ENCODE peak calls at places on chromosome X, in four cellular contexts. J is GM12878, G is H1, B is HCT116. M is an unnamed sample.

GRCh38 chrX:68676340-68676739 is 28.9 kb downstream of the STARD8 start:
- DNase-seq in J (no peak), G (no peak), B (no peak), M (no peak)

GRCh38 chrX:39242187-39242586 is 440.9 kb downstream of the MID1IP1 start:
- DNase-seq in J (no peak), G (no peak), B (peak), M (peak)

GRCh38 chrX:15566244-15566643 is 34.5 kb downstream of the ACE2 start:
- DNase-seq in J (no peak), G (no peak), B (no peak), M (no peak)

GRCh38 chrX:10597871-10598270 is 22.5 kb downstream of the MID1 start:
- DNase-seq in J (no peak), G (no peak), B (no peak), M (no peak)

GRCh38 chrX:68599256-68600152 is 48.0 kb upstream of the STARD8 start:
- DNase-seq in J (no peak), G (peak), B (no peak), M (no peak)

GRCh38 chrX:153909024-153909979 is 4.8 kb downstream of the AVPR2 start:
- DNase-seq in J (no peak), G (no peak), B (no peak), M (no peak)

GRCh38 chrX:87636533-87636932 is 118.9 kb downstream of the KLHL4 start:
- DNase-seq in J (no peak), G (no peak), B (no peak), M (no peak)

GRCh38 chrX:109632906-109633504 is 8.0 kb upstream of the KCNE5 start:
- DNase-seq in J (no peak), G (no peak), B (no peak), M (peak)

GRCh38 chrX:11768039-11768438 is 10.0 kb downstream of the MSL3 start:
- DNase-seq in J (no peak), G (no peak), B (no peak), M (no peak)

GRCh38 chrX:105823092-105823454 is 734 bp downstream of the NRK start:
- DNase-seq in J (no peak), G (no peak), B (no peak), M (no peak)

GRCh38 chrX:117743469-117744251 is 372.9 kb downstream of the KLHL13 start:
- DNase-seq in J (no peak), G (no peak), B (no peak), M (peak)

GRCh38 chrX:72367524-72367923 is 61.8 kb upstream of the CITED1 start:
- DNase-seq in J (no peak), G (no peak), B (no peak), M (no peak)

GRCh38 chrX:148501121-148502066 is 977 bp downstream of the AFF2 start:
- DNase-seq in J (no peak), G (peak), B (no peak), M (no peak)

GRCh38 chrX:13029831-13030771 is 14.3 kb downstream of the FAM9C start:
- DNase-seq in J (no peak), G (no peak), B (no peak), M (peak)

GRCh38 chrX:143571521-143571920 is 54.2 kb upstream of the SPANXN3 start:
- DNase-seq in J (no peak), G (no peak), B (no peak), M (no peak)

GRCh38 chrX:64977830-64978229 is 1.6 kb upstream of the ZC4H2 start:
- DNase-seq in J (no peak), G (no peak), B (no peak), M (no peak)

GRCh38 chrX:49043220-49043986 is at the start of gene TFE3:
- DNase-seq in J (peak), G (peak), B (peak), M (peak)

GRCh38 chrX:8067754-8068469 is 103.2 kb downstream of the VCX2 start:
- DNase-seq in J (no peak), G (no peak), B (no peak), M (no peak)
- TF ChIP-seq YY1 in J (no peak), G (no peak), B (no peak), M (no peak)

GRCh38 chrX:123172874-123173273 is 11.2 kb upstream of the GRIA3 start:
- DNase-seq in J (no peak), G (no peak), B (no peak), M (no peak)

GRCh38 chrX:123171781-123172180 is 12.3 kb upstream of the GRIA3 start:
- DNase-seq in J (no peak), G (no peak), B (no peak), M (no peak)

GRCh38 chrX:123169247-123169901 is 14.7 kb upstream of the GRIA3 start:
- DNase-seq in J (no peak), G (no peak), B (peak), M (no peak)

GRCh38 chrX:123175366-123176122 is 8.5 kb upstream of the GRIA3 start:
- DNase-seq in J (no peak), G (no peak), B (no peak), M (no peak)

DNA sequence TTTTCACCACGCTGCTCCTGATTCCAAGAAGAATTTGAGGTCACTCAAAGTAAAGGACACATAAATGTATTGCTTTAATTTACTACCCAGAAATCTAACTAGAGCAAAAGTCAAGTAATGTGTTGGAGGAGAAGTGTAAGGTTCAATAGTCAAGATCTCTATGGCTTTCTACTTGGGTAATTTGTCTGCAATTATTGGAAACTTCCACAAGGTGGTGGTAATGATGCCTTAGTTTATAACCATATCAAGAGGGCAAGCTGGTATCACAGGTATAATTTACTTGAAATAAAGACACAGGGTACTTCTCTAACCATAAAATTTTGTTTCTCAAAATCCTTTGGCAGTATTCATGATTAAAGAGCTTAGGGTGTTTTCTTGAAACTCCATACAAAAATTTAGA is 10.2 kb upstream of the GRIA3 start:
- DNase-seq in J (no peak), G (no peak), B (peak), M (no peak)
- TF ChIP-seq ZNF274 in J (no peak), G (no peak), B (no peak), M (no peak)

DNA sequence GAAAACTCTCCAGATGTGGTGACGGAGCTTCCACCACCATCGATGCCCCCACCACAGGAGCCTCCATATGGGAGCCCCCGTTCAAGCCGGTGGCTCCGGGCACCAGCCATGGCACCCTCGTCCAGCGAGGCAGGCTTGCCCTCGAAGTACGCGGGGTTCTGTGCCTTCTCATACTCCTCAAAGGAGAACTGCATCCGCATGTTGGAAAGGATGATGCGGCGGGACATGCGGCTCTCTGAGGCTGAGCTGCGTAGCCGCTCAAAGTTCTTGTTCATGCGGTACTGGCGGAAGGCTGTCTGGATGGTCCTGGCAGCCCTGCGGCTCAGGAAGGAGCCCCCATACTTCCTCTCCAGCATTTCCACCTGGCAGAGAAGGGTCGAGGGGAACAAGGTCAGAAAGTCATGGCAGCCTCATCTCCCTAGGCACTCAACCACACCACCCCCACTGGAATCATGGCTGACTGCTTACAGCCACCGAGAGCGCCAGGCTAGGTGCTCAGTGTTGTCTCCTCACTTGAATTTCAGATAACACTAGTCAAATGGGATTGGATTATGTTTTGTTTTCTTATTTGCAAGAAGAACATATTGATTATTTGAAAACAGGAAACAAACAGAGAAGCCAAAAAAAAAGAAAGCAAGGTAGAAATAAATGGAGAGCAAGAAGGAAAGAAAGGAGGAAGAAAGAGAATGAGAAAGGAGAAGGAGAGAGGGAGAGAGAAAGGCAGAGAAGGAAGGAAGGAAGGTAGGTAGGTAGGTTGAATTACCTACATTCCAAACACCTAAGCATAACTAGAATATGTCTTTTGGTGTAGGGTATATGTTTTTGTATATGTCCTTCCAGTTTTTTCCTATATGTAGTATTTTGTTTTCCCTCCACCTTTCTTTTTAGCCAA is 26.6 kb downstream of the IQSEC2 start:
- DNase-seq in J (no peak), G (no peak), B (no peak), M (no peak)
- H3K4me3 ChIP-seq in J (no peak), G (no peak), B (no peak), M (no peak)

DNA sequence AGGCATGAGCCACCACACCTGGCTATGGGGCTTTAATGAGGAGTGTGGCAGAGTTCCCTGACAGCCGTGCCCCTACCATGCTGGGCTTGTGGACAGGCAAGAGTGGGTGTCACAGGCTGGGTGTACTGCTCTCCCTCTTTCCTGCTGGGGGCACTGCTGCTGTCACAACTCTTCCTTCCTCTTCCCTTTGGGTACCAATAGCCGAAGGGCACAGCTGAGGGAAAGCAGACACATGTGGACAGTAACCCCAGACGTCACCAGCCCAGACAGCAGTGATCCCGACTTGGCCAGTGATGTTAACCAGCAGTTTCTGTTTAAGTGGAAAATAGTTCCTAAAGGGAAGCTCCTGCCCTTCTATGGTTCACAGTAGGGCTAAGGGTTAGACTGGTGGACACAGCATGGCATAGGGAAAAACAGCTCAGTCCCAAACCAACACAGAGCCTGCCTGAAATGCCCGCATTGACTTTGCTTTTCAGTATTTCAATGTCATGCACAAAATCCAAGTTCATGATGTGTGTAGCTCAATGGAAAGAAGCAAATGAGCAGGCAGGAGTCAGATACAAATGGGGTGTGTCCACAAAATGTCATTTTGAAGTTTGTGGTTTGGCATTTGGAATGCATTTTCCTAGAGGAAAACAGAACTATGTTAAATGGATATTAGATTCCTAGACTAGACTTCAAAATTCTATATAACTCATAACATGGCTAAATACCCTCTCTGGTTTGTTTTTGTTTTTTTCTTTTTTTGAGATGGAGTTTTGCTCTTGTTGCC is 24.9 kb upstream of the DDX3X start:
- DNase-seq in J (no peak), G (no peak), B (no peak), M (no peak)
- TF ChIP-seq YY1 in J (no peak), G (no peak), B (no peak), M (no peak)

GRCh38 chrX:106932492-106932923 is 12.3 kb downstream of the CLDN2 start:
- DNase-seq in J (no peak), G (no peak), B (no peak), M (no peak)

GRCh38 chrX:106936246-106936645 is 16.0 kb downstream of the CLDN2 start:
- DNase-seq in J (no peak), G (no peak), B (no peak), M (no peak)

GRCh38 chrX:106932960-106933537 is 12.8 kb downstream of the CLDN2 start:
- DNase-seq in J (no peak), G (no peak), B (no peak), M (no peak)

GRCh38 chrX:106933538-106933961 is 13.3 kb downstream of the CLDN2 start:
- DNase-seq in J (no peak), G (no peak), B (no peak), M (no peak)

GRCh38 chrX:106935175-106935574 is 15.0 kb downstream of the CLDN2 start:
- DNase-seq in J (no peak), G (no peak), B (no peak), M (no peak)
- TF ChIP-seq ZNF274 in J (no peak), G (no peak), B (no peak), M (no peak)

DNA sequence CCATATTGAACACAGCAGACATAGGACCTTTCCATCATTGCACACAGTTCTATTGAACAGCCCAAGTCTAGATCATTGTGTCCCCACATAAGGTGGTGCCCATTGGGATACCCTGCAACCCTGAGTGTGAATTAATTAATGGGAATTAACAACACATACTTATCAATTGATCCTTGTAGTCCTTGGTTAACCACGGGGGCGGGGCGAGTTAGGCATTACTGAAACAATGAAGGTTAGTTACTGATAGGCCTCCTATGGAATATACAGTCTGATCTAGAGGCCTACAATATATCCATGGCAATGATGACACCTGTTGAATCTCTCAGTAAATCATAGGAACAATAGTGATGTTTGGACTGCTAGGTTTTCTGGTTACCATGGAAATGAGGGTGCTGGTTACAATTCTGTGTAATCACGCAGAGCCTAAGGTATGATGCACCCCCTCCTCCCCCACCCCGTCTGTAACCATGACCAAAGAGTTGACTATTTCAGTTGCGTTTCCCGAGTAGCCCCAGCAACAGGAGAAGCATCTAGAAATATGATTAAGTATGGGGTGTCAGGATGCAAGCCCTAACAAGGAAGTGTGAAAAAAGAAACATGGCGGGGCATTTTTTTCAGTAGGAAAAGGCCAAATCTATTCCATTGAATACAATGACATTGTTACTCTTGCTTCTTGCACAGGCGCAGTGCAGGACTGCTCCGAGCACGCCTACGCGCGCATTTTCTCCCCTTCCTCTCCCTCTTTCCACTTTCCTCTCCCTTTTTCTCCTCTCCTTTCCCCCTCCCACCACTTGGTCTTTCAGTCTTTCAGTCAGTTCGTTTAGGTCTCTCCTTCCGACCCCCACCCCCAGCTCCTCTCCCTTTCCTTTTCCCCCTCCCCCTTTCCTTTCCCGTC is 674 bp upstream of the NONO start:
- DNase-seq in J (no peak), G (peak), B (peak), M (no peak)
- H3K4me3 ChIP-seq in J (peak), G (peak), B (peak), M (peak)

GRCh38 chrX:97021680-97022079 is 138.0 kb downstream of the RPA4 start:
- DNase-seq in J (no peak), G (no peak), B (no peak), M (no peak)
- TF ChIP-seq YY1 in J (no peak), G (no peak), B (no peak), M (no peak)